ENCODE peak calls at places on chromosomes 6 and 20, in ten cellular contexts. V, U, E, N, K, P, F, H, Y and B are unnamed samples.
A peak's percentile ranks its signal among the peaks of the same experiment; 100 is the strongest.

GRCh38 chr6:138159246-138159645 is 2.5 kb upstream of the ARFGEF3 start:
- DNase-seq in P (no peak), H (no peak), F (no peak), K (no peak), U (no peak), V (no peak), N (no peak), Y (no peak), E (no peak), B (no peak)

GRCh38 chr6:72031471-72031870 is 145.1 kb downstream of the RIMS1 start:
- DNase-seq in Y (no peak), N (peak; percentile 51), U (no peak), F (no peak), K (no peak), H (no peak), V (no peak), E (no peak), P (no peak), B (no peak)

GRCh38 chr20:2470051-2470431 is 548 bp downstream of the SNRPB start:
- DNase-seq in V (peak; percentile 41), P (no peak), U (no peak), N (no peak), E (peak; percentile 77), H (peak; percentile 62), Y (peak; percentile 17), K (no peak), F (peak; percentile 51), B (no peak)

GRCh38 chr20:58597021-58597940 is 53.8 kb upstream of the STX16 start:
- DNase-seq in Y (peak; percentile 25), K (no peak), U (no peak), H (no peak), F (no peak), E (no peak), V (no peak), P (no peak), N (peak; percentile 61), B (no peak)

GRCh38 chr6:104159045-104159618 is 700.6 kb downstream of the HACE1 start:
- DNase-seq in P (no peak), K (no peak), E (peak; percentile 2), V (no peak), F (no peak), Y (no peak), N (no peak), H (no peak), U (no peak), B (no peak)

GRCh38 chr20:16350465-16350864 is 222.8 kb downstream of the KIF16B start:
- DNase-seq in P (no peak), K (peak; percentile 41), E (no peak), V (no peak), Y (peak; percentile 23), H (no peak), U (no peak), N (peak; percentile 10), F (peak; percentile 74), B (no peak)

GRCh38 chr20:49505518-49505917 is 23.1 kb upstream of the KCNB1 start:
- DNase-seq in H (no peak), P (no peak), N (peak; percentile 82), E (no peak), V (no peak), K (no peak), Y (peak; percentile 19), U (peak; percentile 68), F (peak; percentile 75), B (no peak)

GRCh38 chr6:42777126-42777822 is 4.6 kb upstream of the BICRAL start:
- DNase-seq in N (peak; percentile 38), E (no peak), F (peak; percentile 91), U (no peak), P (no peak), Y (peak; percentile 41), K (no peak), H (peak; percentile 54), V (no peak), B (no peak)

GRCh38 chr6:134014588-134015137 is 37.8 kb downstream of the SLC2A12 start:
- DNase-seq in Y (no peak), H (no peak), U (no peak), P (no peak), K (no peak), V (no peak), F (no peak), N (no peak), E (no peak), B (no peak)

GRCh38 chr6:33251390-33252012 is 20.2 kb downstream of the VPS52 start:
- DNase-seq in U (no peak), K (no peak), Y (no peak), F (no peak), E (no peak), N (no peak), V (no peak), P (no peak), H (no peak), B (no peak)

GRCh38 chr20:58174708-58175287 is 53.7 kb downstream of the ANKRD60 start:
- DNase-seq in Y (no peak), P (peak; percentile 49), H (no peak), K (no peak), F (no peak), N (peak; percentile 32), U (no peak), V (no peak), E (no peak), B (no peak)

GRCh38 chr6:134317471-134318131 is at the start of gene SGK1:
- DNase-seq in F (peak; percentile 46), Y (no peak), K (no peak), P (no peak), V (no peak), E (peak; percentile 29), U (no peak), N (peak; percentile 67), H (no peak), B (no peak)

GRCh38 chr6:44040786-44041185 is 86.5 kb downstream of the MRPL14 start:
- DNase-seq in Y (no peak), K (no peak), E (no peak), N (no peak), U (no peak), P (no peak), F (no peak), V (no peak), H (no peak), B (peak; percentile 34)

GRCh38 chr6:28005124-28005662 is 48.2 kb downstream of the OR2B6 start:
- DNase-seq in K (no peak), F (no peak), U (no peak), V (no peak), Y (no peak), H (no peak), N (no peak), P (no peak), E (no peak), B (no peak)

GRCh38 chr6:80502871-80503270 is 396.4 kb downstream of the BCKDHB start:
- DNase-seq in K (no peak), U (no peak), V (no peak), Y (no peak), E (no peak), H (no peak), F (no peak), P (no peak), N (no peak), B (no peak)

GRCh38 chr6:39933669-39934059 is 598 bp downstream of the MOCS1 start:
- DNase-seq in H (no peak), F (no peak), K (no peak), N (no peak), Y (no peak), V (no peak), P (no peak), E (no peak), U (no peak), B (no peak)

GRCh38 chr6:166633732-166634535 is 6.9 kb upstream of the RPS6KA2 start:
- DNase-seq in V (no peak), F (no peak), N (no peak), H (no peak), E (no peak), P (no peak), K (no peak), Y (no peak), U (no peak), B (peak; percentile 77)

GRCh38 chr6:10558575-10558974 is 37.4 kb downstream of the GCNT2 start:
- DNase-seq in P (no peak), E (no peak), K (no peak), U (peak; percentile 78), V (no peak), F (no peak), Y (no peak), H (no peak), N (no peak), B (no peak)

GRCh38 chr6:71724456-71725180 is 161.7 kb upstream of the RIMS1 start:
- DNase-seq in U (no peak), F (no peak), V (no peak), E (no peak), K (no peak), Y (no peak), H (no peak), N (no peak), P (no peak), B (no peak)

GRCh38 chr6:2114100-2114499 is 131.3 kb downstream of the GMDS start:
- DNase-seq in P (no peak), V (no peak), U (no peak), H (no peak), F (no peak), K (no peak), Y (no peak), E (no peak), N (no peak), B (no peak)

GRCh38 chr6:7566031-7566556 is 23.9 kb upstream of the SNRNP48 start:
- DNase-seq in F (no peak), K (peak; percentile 44), U (no peak), P (no peak), E (no peak), H (no peak), V (no peak), Y (no peak), N (no peak), B (no peak)

GRCh38 chr20:59723607-59724456 is 119.5 kb downstream of the PHACTR3 start:
- DNase-seq in H (no peak), V (no peak), P (no peak), N (peak; percentile 2), E (no peak), U (no peak), K (no peak), Y (no peak), F (no peak), B (peak; percentile 49)

GRCh38 chr20:51473256-51473655 is 69.3 kb downstream of the NFATC2 start:
- DNase-seq in F (no peak), V (no peak), H (no peak), U (no peak), Y (no peak), E (no peak), P (no peak), K (no peak), N (no peak), B (no peak)

GRCh38 chr6:143223895-143224294 is 163.2 kb downstream of the AIG1 start:
- DNase-seq in H (no peak), P (no peak), K (no peak), F (no peak), V (no peak), N (no peak), E (no peak), U (no peak), Y (peak; percentile 59), B (no peak)